ENCODE peak calls at places on chromosomes 5 and 9, in nine cellular contexts. G is naive B cell; Y is body of pancreas; O is Jurkat, Clone E6-1; R is fibroblast of gingiva; A is ovary; N is NT2/D1; T is NCI-H2081; L is Daoy. F is an unnamed sample.

GRCh38 chr5:102531506-102531905 is 32.7 kb upstream of the SLCO6A1 start:
- DNase-seq in G (no peak), Y (no peak), O (no peak), R (peak), A (no peak), N (no peak), T (no peak), L (no peak), F (no peak)

GRCh38 chr5:176131771-176132170 is 106.5 kb upstream of the SIMC1 start:
- DNase-seq in G (no peak), Y (no peak), O (no peak), R (no peak), A (no peak), N (no peak), T (no peak), L (no peak), F (no peak)

GRCh38 chr5:112597831-112598230 is 139.9 kb upstream of the APC start:
- DNase-seq in G (no peak), Y (no peak), O (no peak), R (no peak), A (no peak), N (no peak), T (no peak), L (no peak), F (no peak)

GRCh38 chr5:172689801-172690200 is 48.7 kb downstream of the NEURL1B start:
- DNase-seq in G (no peak), Y (no peak), O (no peak), R (no peak), A (no peak), N (no peak), T (no peak), L (no peak), F (no peak)

GRCh38 chr9:94860678-94861588 is 134.4 kb downstream of the AOPEP start:
- DNase-seq in G (peak), Y (no peak), O (peak), R (peak), A (no peak), N (no peak), T (no peak), L (peak), F (no peak)

GRCh38 chr5:139414601-139415121 is 10.8 kb upstream of the SPATA24 start:
- DNase-seq in G (no peak), Y (no peak), O (no peak), R (no peak), A (no peak), N (no peak), T (no peak), L (no peak), F (no peak)

GRCh38 chr9:92769276-92769675 is 4.6 kb upstream of the BICD2 start:
- DNase-seq in G (no peak), Y (no peak), O (no peak), R (no peak), A (no peak), N (no peak), T (no peak), L (no peak), F (no peak)

GRCh38 chr5:113043491-113043931 is 66.9 kb downstream of the DCP2 start:
- DNase-seq in G (no peak), Y (peak), O (no peak), R (peak), A (peak), N (no peak), T (no peak), L (no peak), F (no peak)

GRCh38 chr5:69230181-69230580 is 4.5 kb upstream of the CDK7 start:
- DNase-seq in G (no peak), Y (no peak), O (no peak), R (no peak), A (no peak), N (no peak), T (no peak), L (no peak), F (no peak)

GRCh38 chr5:96391921-96392320 is 41.1 kb downstream of the PCSK1 start:
- DNase-seq in G (no peak), Y (no peak), O (no peak), R (no peak), A (no peak), N (no peak), T (no peak), L (no peak), F (no peak)

GRCh38 chr5:41924872-41925554 is at the start of gene FBXO4:
- DNase-seq in G (peak), Y (peak), O (peak), R (peak), A (peak), N (no peak), T (peak), L (peak), F (peak)

GRCh38 chr5:9789818-9790217 is 159.7 kb upstream of the TAS2R1 start:
- DNase-seq in G (no peak), Y (no peak), O (no peak), R (no peak), A (no peak), N (no peak), T (no peak), L (no peak), F (no peak)

GRCh38 chr9:117555964-117556629 is 141.2 kb upstream of the ASTN2 start:
- DNase-seq in G (no peak), Y (peak), O (peak), R (no peak), A (no peak), N (peak), T (no peak), L (no peak), F (peak)

GRCh38 chr5:98651715-98652114 is 121.7 kb upstream of the RGMB start:
- DNase-seq in G (no peak), Y (no peak), O (no peak), R (no peak), A (no peak), N (no peak), T (no peak), L (peak), F (no peak)

GRCh38 chr5:167861134-167861930 is 430.1 kb upstream of the WWC1 start:
- DNase-seq in G (no peak), Y (no peak), O (no peak), R (no peak), A (no peak), N (peak), T (peak), L (peak), F (no peak)

GRCh38 chr5:173643964-173644363 is 27.5 kb upstream of the BOD1 start:
- DNase-seq in G (no peak), Y (peak), O (peak), R (no peak), A (no peak), N (peak), T (peak), L (no peak), F (peak)

GRCh38 chr9:17134396-17134842 is 421 bp upstream of the CNTLN start:
- DNase-seq in G (no peak), Y (no peak), O (no peak), R (peak), A (no peak), N (no peak), T (no peak), L (no peak), F (no peak)

GRCh38 chr5:7869474-7870136 is 657 bp downstream of the MTRR start:
- DNase-seq in G (no peak), Y (peak), O (no peak), R (no peak), A (no peak), N (no peak), T (peak), L (peak), F (no peak)

GRCh38 chr9:120923620-120924328 is 2.8 kb downstream of the TRAF1 start:
- DNase-seq in G (no peak), Y (no peak), O (no peak), R (no peak), A (peak), N (no peak), T (no peak), L (no peak), F (no peak)

GRCh38 chr5:123454236-123454911 is 31.2 kb upstream of the CEP120 start:
- DNase-seq in G (no peak), Y (no peak), O (no peak), R (peak), A (no peak), N (no peak), T (no peak), L (no peak), F (no peak)

GRCh38 chr9:71036501-71036900 is 84.9 kb downstream of the TRPM3 start:
- DNase-seq in G (no peak), Y (no peak), O (no peak), R (peak), A (no peak), N (no peak), T (peak), L (no peak), F (no peak)